ENCODE peak calls at places on chromosomes 12 and 14, in five cellular contexts. F is brain microvascular endothelial cell, B is psoas muscle, U is H9, Z is lower lobe of right lung. I is an unnamed sample.

GRCh38 chr12:82529096-82529495 is 157.6 kb upstream of the TMTC2 start:
- DNase-seq in F (no peak), B (no peak), U (no peak), Z (no peak), I (no peak)

GRCh38 chr14:93219103-93219726 is 12.2 kb downstream of the UBR7 start:
- DNase-seq in F (peak), B (no peak), U (no peak), Z (no peak), I (peak)

GRCh38 chr14:99575043-99576023 is 28.7 kb downstream of the CCDC85C start:
- DNase-seq in F (no peak), B (no peak), U (no peak), Z (peak), I (peak)

GRCh38 chr14:79608426-79608825 is 602.9 kb downstream of the DIO2 start:
- DNase-seq in F (no peak), B (no peak), U (no peak), Z (no peak), I (no peak)

GRCh38 chr12:21774358-21775129 is at the start of gene KCNJ8:
- DNase-seq in F (peak), B (peak), U (peak), Z (peak), I (peak)

GRCh38 chr14:103533999-103534575 is 5.1 kb downstream of the TRMT61A start:
- DNase-seq in F (no peak), B (no peak), U (no peak), Z (no peak), I (no peak)

GRCh38 chr12:49505672-49506071 is 33.2 kb upstream of the KCNH3 start:
- DNase-seq in F (no peak), B (no peak), U (no peak), Z (no peak), I (no peak)

GRCh38 chr12:56197921-56198635 is 8.8 kb upstream of the SMARCC2 start:
- DNase-seq in F (no peak), B (no peak), U (no peak), Z (no peak), I (no peak)

GRCh38 chr12:7061138-7061537 is 620 bp downstream of the C1S start:
- DNase-seq in F (no peak), B (no peak), U (no peak), Z (no peak), I (no peak)

GRCh38 chr14:53347046-53347445 is 193.9 kb upstream of the DDHD1 start:
- DNase-seq in F (no peak), B (no peak), U (no peak), Z (no peak), I (no peak)

GRCh38 chr14:34374998-34375740 is 86.9 kb downstream of the SPTSSA start:
- DNase-seq in F (no peak), B (no peak), U (no peak), Z (no peak), I (no peak)

GRCh38 chr14:59695198-59695597 is 118.6 kb upstream of the CCDC175 start:
- DNase-seq in F (no peak), B (no peak), U (no peak), Z (no peak), I (no peak)

GRCh38 chr12:67647547-67648305 is 819 bp upstream of the DYRK2 start:
- DNase-seq in F (peak), B (peak), U (peak), Z (peak), I (peak)

GRCh38 chr12:79566452-79566851 is 124.3 kb downstream of the PAWR start:
- DNase-seq in F (no peak), B (no peak), U (no peak), Z (no peak), I (no peak)

GRCh38 chr12:53159195-53159834 is 21.2 kb upstream of the ZNF740 start:
- DNase-seq in F (peak), B (peak), U (peak), Z (peak), I (peak)

GRCh38 chr14:72781476-72782181 is 112.3 kb downstream of the DPF3 start:
- DNase-seq in F (peak), B (no peak), U (no peak), Z (no peak), I (no peak)

GRCh38 chr12:30979371-30980259 is 53.1 kb downstream of the TSPAN11 start:
- DNase-seq in F (no peak), B (no peak), U (no peak), Z (no peak), I (no peak)

GRCh38 chr12:95790912-95791849 is 617 bp upstream of the NTN4 start:
- DNase-seq in F (no peak), B (peak), U (peak), Z (peak), I (peak)

GRCh38 chr14:59339526-59339925 is 125.7 kb downstream of the GPR135 start:
- DNase-seq in F (no peak), B (no peak), U (no peak), Z (no peak), I (no peak)

GRCh38 chr12:82912406-82912805 is 225.7 kb downstream of the TMTC2 start:
- DNase-seq in F (no peak), B (no peak), U (no peak), Z (no peak), I (no peak)

GRCh38 chr12:43636706-43637105 is 84.7 kb upstream of the ADAMTS20 start:
- DNase-seq in F (no peak), B (no peak), U (no peak), Z (no peak), I (no peak)

GRCh38 chr12:2477009-2477766 is 317.6 kb upstream of the FKBP4 start:
- DNase-seq in F (no peak), B (no peak), U (no peak), Z (no peak), I (no peak)

GRCh38 chr14:20655851-20656250 is 14.4 kb upstream of the OR6S1 start:
- DNase-seq in F (no peak), B (no peak), U (no peak), Z (no peak), I (no peak)

GRCh38 chr12:90839340-90839739 is 115.6 kb downstream of the CCER1 start:
- DNase-seq in F (no peak), B (no peak), U (no peak), Z (no peak), I (no peak)

GRCh38 chr12:74401966-74402365 is 135.7 kb upstream of the ATXN7L3B start:
- DNase-seq in F (no peak), B (no peak), U (no peak), Z (no peak), I (no peak)

GRCh38 chr14:74954232-74954946 is 1.0 kb downstream of the PGF start:
- DNase-seq in F (no peak), B (no peak), U (no peak), Z (no peak), I (no peak)

DNA sequence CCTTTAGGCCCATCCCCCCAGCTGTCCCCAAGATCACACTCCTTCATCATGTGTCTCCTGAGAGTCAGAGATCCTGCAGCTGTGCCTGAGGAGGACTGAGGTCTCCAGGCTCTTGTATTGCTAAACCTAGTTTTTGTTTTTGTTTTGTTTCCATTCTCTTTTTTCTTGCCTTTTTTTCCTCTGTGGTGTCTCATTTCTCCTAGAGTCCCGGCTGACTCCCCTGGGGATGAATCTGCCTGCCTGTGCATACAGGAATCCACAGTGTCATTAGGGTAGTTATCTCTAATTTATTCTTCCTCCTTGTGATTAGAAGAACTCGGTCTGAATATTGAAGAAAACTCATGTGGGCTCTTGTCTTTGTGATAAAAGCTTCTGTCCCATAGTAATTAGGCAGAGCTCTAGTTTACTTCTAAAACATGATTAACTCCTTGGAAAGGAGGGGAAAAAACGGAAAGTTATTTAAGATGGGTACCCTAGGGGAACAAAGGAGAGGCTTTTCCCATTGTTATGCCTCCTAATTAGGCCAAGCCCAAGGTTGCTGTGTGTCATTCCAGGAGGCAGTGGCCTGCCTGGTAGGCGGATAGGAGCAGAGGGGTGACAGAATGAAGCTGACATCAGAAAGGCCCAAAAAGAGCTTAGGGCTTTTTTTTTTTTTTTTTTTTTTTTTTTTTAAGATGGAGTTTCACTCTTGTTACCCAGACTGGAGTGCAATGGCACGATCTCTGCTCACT is 343.1 kb downstream of the ZFP36L1 start:
- DNase-seq in F (no peak), B (no peak), U (peak), Z (no peak), I (no peak)
- H3K27ac ChIP-seq in F (no peak), B (no peak), U (peak), Z (no peak), I (no peak)

GRCh38 chr12:52003591-52003990 is 3.2 kb upstream of the TAMALIN start:
- DNase-seq in F (no peak), B (no peak), U (no peak), Z (no peak), I (no peak)
- H3K27ac ChIP-seq in F (no peak), B (no peak), U (no peak), Z (no peak), I (no peak)

GRCh38 chr12:72268386-72268785 is 3.8 kb upstream of the TRHDE start:
- DNase-seq in F (no peak), B (no peak), U (no peak), Z (no peak), I (no peak)
- H3K27ac ChIP-seq in F (no peak), B (peak), U (no peak), Z (no peak), I (no peak)

GRCh38 chr14:95319312-95320075 is at the start of gene CLMN:
- DNase-seq in F (no peak), B (peak), U (peak), Z (peak), I (peak)

GRCh38 chr14:95316826-95317225 is 2.9 kb downstream of the CLMN start:
- DNase-seq in F (no peak), B (no peak), U (no peak), Z (peak), I (no peak)

GRCh38 chr14:95317817-95318343 is 1.8 kb downstream of the CLMN start:
- DNase-seq in F (no peak), B (no peak), U (no peak), Z (no peak), I (no peak)

GRCh38 chr14:95318870-95319311 is 817 bp downstream of the CLMN start:
- DNase-seq in F (no peak), B (no peak), U (peak), Z (peak), I (no peak)

GRCh38 chr14:95318399-95318834 is 1.3 kb downstream of the CLMN start:
- DNase-seq in F (no peak), B (no peak), U (no peak), Z (no peak), I (no peak)
- H3K27ac ChIP-seq in F (no peak), B (no peak), U (no peak), Z (no peak), I (peak)